ENCODE peak calls at places on chromosomes 12 and 14, in four cellular contexts. Z is IMR-90, Y is endothelial cell of umbilical vein, K is OCI-LY7. J is an unnamed sample. For H4K20me1, H3K4me1 and H3K9me3, the result is how much of the 10 kb centered on the place peaks cover.

GRCh38 chr14:94598816-94599655 is 13.2 kb upstream of the SERPINA3 start:
- DNase-seq in Z (peak), Y (peak), K (no peak), J (no peak)

GRCh38 chr14:65179918-65180724 is 77.8 kb upstream of the MAX start:
- DNase-seq in Z (peak), Y (peak), K (peak), J (peak)

GRCh38 chr12:91383106-91383505 is 200.5 kb upstream of the DCN start:
- DNase-seq in Z (peak), Y (no peak), K (no peak), J (no peak)

GRCh38 chr14:85714046-85714445 is 184.1 kb downstream of the FLRT2 start:
- DNase-seq in Z (no peak), Y (no peak), K (no peak), J (no peak)

GRCh38 chr14:77026930-77027537 is 1.5 kb downstream of the IRF2BPL start:
- DNase-seq in Z (peak), Y (peak), K (peak), J (no peak)

GRCh38 chr12:13116971-13117370 is 13.5 kb upstream of the GSG1 start:
- DNase-seq in Z (no peak), Y (no peak), K (no peak), J (no peak)

GRCh38 chr12:106978035-106978800 is 8.7 kb downstream of the MTERF2 start:
- DNase-seq in Z (no peak), Y (no peak), K (no peak), J (no peak)

GRCh38 chr12:51920046-51920445 is 12.7 kb downstream of the ACVRL1 start:
- DNase-seq in Z (no peak), Y (no peak), K (no peak), J (no peak)

GRCh38 chr12:15527201-15527782 is 205.0 kb downstream of the PTPRO start:
- DNase-seq in Z (peak), Y (peak), K (peak), J (no peak)

GRCh38 chr12:123271182-123271491 is 519 bp downstream of the CDK2AP1 start:
- DNase-seq in Z (peak), Y (no peak), K (peak), J (peak)

GRCh38 chr14:21241218-21241819 is 27.9 kb downstream of the HNRNPC start:
- DNase-seq in Z (peak), Y (peak), K (peak), J (peak)

GRCh38 chr14:21096889-21097615 is 1.4 kb downstream of the ZNF219 start:
- DNase-seq in Z (no peak), Y (no peak), K (no peak), J (no peak)

GRCh38 chr12:69589082-69589481 is 3.8 kb downstream of the CCT2 start:
- DNase-seq in Z (no peak), Y (no peak), K (no peak), J (no peak)

GRCh38 chr12:121061831-121062230 is 22.8 kb upstream of the OASL start:
- DNase-seq in Z (peak), Y (peak), K (no peak), J (no peak)

GRCh38 chr12:46983393-46983793 is 96.0 kb upstream of the PCED1B start:
- DNase-seq in Z (no peak), Y (no peak), K (no peak), J (no peak)

GRCh38 chr12:100927825-100928224 is 133.2 kb downstream of the ANO4 start:
- DNase-seq in Z (peak), Y (no peak), K (no peak), J (no peak)

GRCh38 chr12:113261847-113262470 is 40.7 kb downstream of the TPCN1 start:
- DNase-seq in Z (peak), Y (no peak), K (peak), J (peak)

GRCh38 chr12:129911437-129912049 is 7.7 kb upstream of the TMEM132D start:
- DNase-seq in Z (no peak), Y (no peak), K (peak), J (peak)

GRCh38 chr12:54974281-54974680 is 10.3 kb downstream of the TESPA1 start:
- DNase-seq in Z (no peak), Y (no peak), K (no peak), J (no peak)

GRCh38 chr12:96483116-96483515 is 6.3 kb upstream of the CFAP54 start:
- DNase-seq in Z (no peak), Y (no peak), K (no peak), J (no peak)

GRCh38 chr12:64252708-64253107 is 30.6 kb upstream of the KICS2 start:
- DNase-seq in Z (peak), Y (no peak), K (no peak), J (no peak)

GRCh38 chr14:20614038-20614840 is 23.1 kb upstream of the RNASE12 start:
- DNase-seq in Z (no peak), Y (peak), K (no peak), J (peak)

GRCh38 chr12:20268121-20268732 is 100.1 kb upstream of the PDE3A start:
- DNase-seq in Z (peak), Y (no peak), K (no peak), J (no peak)

GRCh38 chr14:68148276-68148675 is 328.7 kb downstream of the RAD51B start:
- DNase-seq in Z (peak), Y (no peak), K (no peak), J (no peak)

GRCh38 chr12:49086116-49086515 is 8.5 kb downstream of the DHH start:
- DNase-seq in Z (peak), Y (no peak), K (no peak), J (no peak)

GRCh38 chr12:70576341-70577282 is 60.6 kb downstream of the PTPRB start:
- DNase-seq in Z (peak), Y (peak), K (peak), J (peak)

GRCh38 chr14:32400480-32400879 is 71.4 kb downstream of the AKAP6 start:
- DNase-seq in Z (peak), Y (no peak), K (no peak), J (no peak)

GRCh38 chr14:73058923-73059311 is 583 bp downstream of the RBM25 start:
- DNase-seq in Z (peak), Y (peak), K (peak), J (peak)

GRCh38 chr14:99484106-99484505 is 2.9 kb downstream of the CCNK start:
- DNase-seq in Z (no peak), Y (no peak), K (no peak), J (no peak)
- H4K20me1 ChIP-seq in Z (half or more), Y (under half), K (under half), J (half or more)

GRCh38 chr14:93079321-93079720 is 36.4 kb downstream of the ITPK1 start:
- DNase-seq in Z (no peak), Y (no peak), K (no peak), J (no peak)
- H3K4me1 ChIP-seq in Z (under half), Y (under half), K (under half), J (under half)

GRCh38 chr12:3750616-3751015 is 2.3 kb downstream of the CRACR2A start:
- DNase-seq in Z (no peak), Y (no peak), K (peak), J (peak)
- H3K9me3 ChIP-seq in Z (under half), Y (under half), K (under half), J (under half)

GRCh38 chr12:124509300-124509675 is 58.1 kb downstream of the NCOR2 start:
- DNase-seq in Z (no peak), Y (no peak), K (no peak), J (no peak)

GRCh38 chr12:124507188-124508109 is 60.0 kb downstream of the NCOR2 start:
- DNase-seq in Z (peak), Y (no peak), K (no peak), J (no peak)

GRCh38 chr12:124509676-124510300 is 57.6 kb downstream of the NCOR2 start:
- DNase-seq in Z (peak), Y (no peak), K (no peak), J (no peak)

GRCh38 chr12:124506832-124507153 is 60.6 kb downstream of the NCOR2 start:
- DNase-seq in Z (no peak), Y (no peak), K (no peak), J (no peak)

GRCh38 chr12:124508323-124509096 is 58.9 kb downstream of the NCOR2 start:
- DNase-seq in Z (peak), Y (no peak), K (no peak), J (no peak)
- H4K20me1 ChIP-seq in Z (half or more), Y (under half), K (under half), J (half or more)

DNA sequence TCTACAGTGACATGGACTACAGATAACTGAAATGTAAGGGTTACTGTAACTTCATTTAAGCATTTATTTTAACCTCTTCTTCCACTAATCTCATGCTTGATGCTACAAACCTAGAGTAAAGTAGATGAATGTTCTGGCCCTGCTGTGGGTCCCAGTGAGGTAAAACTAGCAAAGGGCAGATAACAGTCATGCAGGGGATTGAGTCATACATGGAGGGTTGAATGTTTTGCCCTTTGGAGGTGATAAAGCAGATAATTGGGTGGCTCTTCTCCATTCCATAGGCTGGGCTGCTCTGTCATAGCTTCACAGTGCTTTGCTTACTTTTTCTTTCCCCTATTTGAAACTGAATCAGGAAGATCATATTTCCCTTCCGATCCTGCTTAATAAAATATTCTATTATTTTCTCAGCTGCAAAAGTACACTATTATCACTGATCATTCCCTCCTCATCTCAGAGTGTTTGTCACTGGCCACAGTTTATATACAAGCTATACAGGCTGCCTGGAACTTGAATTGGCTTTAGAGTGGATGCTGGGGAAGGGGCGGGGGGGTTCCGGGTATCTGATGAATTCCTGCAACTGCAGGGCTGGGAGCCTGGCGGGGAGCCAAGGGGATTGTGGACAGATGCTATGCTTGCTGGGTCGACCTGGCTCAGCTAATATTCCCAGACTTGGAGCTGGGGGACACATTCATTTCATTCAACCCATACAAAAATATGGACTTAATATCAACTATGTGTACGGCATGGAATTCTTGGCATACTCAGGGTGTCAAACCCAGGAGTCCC is 235.1 kb downstream of the NRXN3 start:
- DNase-seq in Z (no peak), Y (no peak), K (no peak), J (no peak)
- H3K4me1 ChIP-seq in Z (under half), Y (under half), K (under half), J (under half)

DNA sequence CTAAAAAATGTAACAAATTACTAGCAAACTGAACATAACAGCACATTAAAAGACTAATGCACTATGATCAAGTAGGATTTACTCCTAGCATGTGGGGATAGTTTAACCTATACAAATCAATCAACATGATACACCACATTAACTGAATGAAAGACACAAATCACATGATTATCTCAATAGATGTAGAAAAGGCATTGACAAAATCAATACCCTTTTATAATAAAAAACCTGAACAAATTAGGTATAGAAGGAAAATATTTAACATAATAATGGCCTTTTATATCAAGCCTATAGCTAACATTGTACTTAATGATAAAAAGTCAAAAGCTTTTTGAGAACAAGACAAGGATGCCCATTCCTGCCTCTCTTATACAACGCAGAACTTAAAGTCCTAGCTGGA is 540.0 kb downstream of the RERGL start:
- DNase-seq in Z (no peak), Y (no peak), K (no peak), J (no peak)
- H3K9me3 ChIP-seq in Z (under half), Y (under half), K (under half), J (under half)

GRCh38 chr14:103386632-103387329 is 1.6 kb downstream of the MARK3 start:
- DNase-seq in Z (peak), Y (peak), K (peak), J (peak)
- H4K20me1 ChIP-seq in Z (half or more), Y (under half), K (under half), J (under half)

GRCh38 chr12:108730337-108731104 is 797 bp downstream of the CORO1C start:
- DNase-seq in Z (peak), Y (peak), K (peak), J (peak)

GRCh38 chr12:108731105-108731865 is at the start of gene CORO1C:
- DNase-seq in Z (peak), Y (peak), K (peak), J (peak)

GRCh38 chr12:108727868-108728735 is 3.2 kb downstream of the CORO1C start:
- DNase-seq in Z (no peak), Y (no peak), K (no peak), J (no peak)

GRCh38 chr12:108729612-108730336 is 1.5 kb downstream of the CORO1C start:
- DNase-seq in Z (no peak), Y (peak), K (peak), J (no peak)

GRCh38 chr12:108728820-108729611 is 2.3 kb downstream of the CORO1C start:
- DNase-seq in Z (peak), Y (peak), K (no peak), J (no peak)
- H3K4me1 ChIP-seq in Z (under half), Y (under half), K (under half), J (under half)